ENCODE peak calls at places on chromosomes 2 and 18, in five cellular contexts. A, S, Z, O and T are unnamed samples.
A peak's percentile ranks its signal among the peaks of the same experiment; 100 is the strongest.

GRCh38 chr18:51123481-51123880 is 74.0 kb downstream of the MEX3C start:
- DNase-seq in S (no peak), O (no peak), A (no peak), Z (no peak), T (no peak)

GRCh38 chr18:3245853-3246635 is 1.6 kb upstream of the MYL12A start:
- DNase-seq in S (peak; percentile 75), O (peak; percentile 93), Z (peak; percentile 84), A (peak; percentile 88), T (peak; percentile 91)

GRCh38 chr2:10776231-10776977 is 36.2 kb downstream of the PDIA6 start:
- DNase-seq in O (no peak), Z (no peak), A (no peak), S (no peak), T (no peak)

GRCh38 chr2:145091011-145091744 is 571.3 kb upstream of the ZEB2 start:
- DNase-seq in Z (no peak), O (no peak), S (no peak), A (no peak), T (no peak)

GRCh38 chr18:25360301-25360899 is 8.4 kb upstream of the ZNF521 start:
- DNase-seq in S (no peak), O (no peak), A (no peak), Z (no peak), T (no peak)

GRCh38 chr2:209162129-209162528 is 261.7 kb upstream of the MAP2 start:
- DNase-seq in O (no peak), S (no peak), A (no peak), Z (no peak), T (no peak)

GRCh38 chr2:172970660-172971059 is 105.0 kb upstream of the MAP3K20 start:
- DNase-seq in A (no peak), O (no peak), Z (no peak), S (no peak), T (no peak)

GRCh38 chr2:240463274-240463865 is 27.9 kb downstream of the GPC1 start:
- DNase-seq in O (no peak), S (no peak), A (peak; percentile 3), Z (peak; percentile 14), T (peak; percentile 12)

GRCh38 chr2:37890893-37891495 is 34.1 kb upstream of the RMDN2 start:
- DNase-seq in Z (peak; percentile 74), A (peak; percentile 44), S (peak; percentile 48), O (peak; percentile 83), T (peak; percentile 81)

GRCh38 chr2:43220982-43221659 is 5.3 kb downstream of the ZFP36L2 start:
- DNase-seq in O (peak; percentile 64), S (no peak), A (peak; percentile 43), Z (peak; percentile 93), T (peak; percentile 84)

GRCh38 chr2:110804915-110805314 is 72.5 kb downstream of the ACOXL start:
- DNase-seq in S (no peak), A (no peak), Z (no peak), O (no peak), T (no peak)

GRCh38 chr2:145760781-145761649 is 1241.1 kb upstream of the ZEB2 start:
- DNase-seq in S (no peak), Z (no peak), A (no peak), O (no peak), T (no peak)

GRCh38 chr2:26692814-26693286 is 328 bp downstream of the KCNK3 start:
- DNase-seq in S (no peak), Z (no peak), A (no peak), O (no peak), T (no peak)

GRCh38 chr2:240919161-240919781 is 13.1 kb downstream of the CROCC2 start:
- DNase-seq in A (no peak), Z (no peak), O (no peak), S (no peak), T (peak; percentile 10)

GRCh38 chr2:126913881-126914495 is 15.3 kb downstream of the TEX51 start:
- DNase-seq in Z (peak; percentile 1), S (no peak), O (no peak), A (no peak), T (no peak)

GRCh38 chr2:177243476-177243875 is 21.1 kb downstream of the NFE2L2 start:
- DNase-seq in A (no peak), Z (no peak), S (no peak), O (no peak), T (no peak)
- H3K4me1 ChIP-seq in A (peaks cover 29% of the 10 kb centered on the region), Z (peaks cover 24% of the 10 kb centered on the region), S (peaks cover 88% of the 10 kb centered on the region), O (peaks cover 98% of the 10 kb centered on the region), T (peaks cover 91% of the 10 kb centered on the region)

GRCh38 chr2:68603059-68603458 is 40.3 kb upstream of the PROKR1 start:
- DNase-seq in Z (no peak), O (no peak), S (no peak), A (no peak), T (no peak)
- H3K4me1 ChIP-seq in Z (no peaks in the 10 kb centered on the region), O (no peaks in the 10 kb centered on the region), S (no peaks in the 10 kb centered on the region), A (no peaks in the 10 kb centered on the region), T (no peaks in the 10 kb centered on the region)

DNA sequence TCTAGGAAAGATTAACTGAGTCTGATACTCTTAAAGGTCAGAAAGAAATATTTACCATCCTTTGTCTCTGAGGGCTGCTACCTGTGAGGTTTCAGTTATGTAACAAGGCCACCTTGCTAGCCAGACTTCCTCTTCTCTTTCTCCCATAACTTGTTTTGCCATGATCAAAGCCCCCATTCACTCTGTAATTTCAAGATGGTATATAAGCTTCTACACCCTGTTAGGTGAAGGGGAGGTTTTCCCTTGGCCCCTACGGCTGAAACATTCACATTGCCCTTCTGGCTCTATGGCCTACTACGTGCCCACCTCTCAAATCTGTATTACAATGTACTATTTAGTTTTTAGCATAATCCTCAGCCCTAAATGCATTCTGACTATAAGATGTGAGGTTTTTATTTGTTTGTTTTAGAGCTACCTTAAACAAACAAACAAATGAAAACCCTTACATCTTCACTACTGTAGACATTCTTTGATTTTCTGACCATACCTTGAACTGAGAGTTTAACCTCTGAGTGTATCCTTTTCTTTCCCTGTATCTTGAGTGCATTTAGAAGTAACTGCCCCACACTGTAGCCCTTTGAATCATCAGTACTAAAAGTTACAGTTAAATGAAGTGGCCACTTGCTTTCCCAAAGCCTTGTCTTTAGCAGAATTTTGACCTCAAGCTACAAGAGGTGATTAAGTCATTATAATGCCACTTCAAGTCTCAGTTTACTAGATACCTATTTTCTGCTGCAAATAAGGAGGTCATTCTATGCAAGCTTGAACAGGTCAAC is 332.2 kb downstream of the SOCS6 start:
- DNase-seq in O (no peak), A (no peak), Z (no peak), S (no peak), T (no peak)
- H3K4me1 ChIP-seq in O (no peaks in the 10 kb centered on the region), A (no peaks in the 10 kb centered on the region), Z (no peaks in the 10 kb centered on the region), S (no peaks in the 10 kb centered on the region), T (no peaks in the 10 kb centered on the region)

DNA sequence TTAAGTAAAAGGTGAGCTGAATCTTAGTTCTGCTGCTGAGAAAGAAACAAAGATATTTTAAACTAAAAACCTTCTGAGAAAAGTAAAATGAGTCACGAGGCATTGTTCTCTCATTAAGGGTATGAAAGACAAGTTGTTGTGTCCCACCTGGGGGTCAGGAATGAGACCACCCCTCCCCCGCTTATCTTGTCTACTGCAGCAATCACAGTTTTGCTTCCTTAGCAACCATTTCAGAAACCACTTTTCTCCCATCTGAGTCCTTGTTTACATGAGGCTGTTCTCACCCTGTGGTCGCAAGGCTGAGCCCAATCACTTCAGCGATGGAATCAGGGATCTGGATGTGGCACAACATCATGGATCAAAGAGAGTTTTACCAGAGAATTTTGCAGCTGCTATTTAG is 377.6 kb upstream of the NETO1 start:
- DNase-seq in O (no peak), Z (no peak), A (no peak), S (no peak), T (no peak)
- H3K4me1 ChIP-seq in O (no peaks in the 10 kb centered on the region), Z (no peaks in the 10 kb centered on the region), A (no peaks in the 10 kb centered on the region), S (no peaks in the 10 kb centered on the region), T (no peaks in the 10 kb centered on the region)

GRCh38 chr2:231716641-231717280 is 8.4 kb downstream of the PTMA start:
- DNase-seq in S (no peak), Z (no peak), O (no peak), A (no peak), T (no peak)

GRCh38 chr2:231715499-231715837 is 7.1 kb downstream of the PTMA start:
- DNase-seq in O (peak; percentile 35), Z (no peak), S (no peak), A (no peak), T (no peak)

GRCh38 chr2:231715988-231716616 is 7.8 kb downstream of the PTMA start:
- DNase-seq in Z (no peak), A (no peak), S (no peak), O (no peak), T (no peak)

GRCh38 chr2:231713738-231714638 is 5.7 kb downstream of the PTMA start:
- DNase-seq in Z (peak; percentile 86), S (peak; percentile 92), A (peak; percentile 86), O (peak; percentile 94), T (peak; percentile 97)

GRCh38 chr2:231714639-231715498 is 6.5 kb downstream of the PTMA start:
- DNase-seq in Z (peak; percentile 80), O (peak; percentile 78), A (peak; percentile 57), S (peak; percentile 38), T (peak; percentile 75)
- H3K4me1 ChIP-seq in Z (no peaks in the 10 kb centered on the region), O (peaks cover 32% of the 10 kb centered on the region), A (peaks cover 5% of the 10 kb centered on the region), S (peaks cover 70% of the 10 kb centered on the region), T (peaks cover 42% of the 10 kb centered on the region)

GRCh38 chr2:96208144-96209010 is at the start of gene STARD7:
- DNase-seq in Z (peak; percentile 97), S (peak; percentile 97), O (peak; percentile 99), A (peak; percentile 98), T (peak; percentile 100)
- H3K4me1 ChIP-seq in Z (peaks cover 9% of the 10 kb centered on the region), S (peaks cover 30% of the 10 kb centered on the region), O (peaks cover 54% of the 10 kb centered on the region), A (peaks cover 12% of the 10 kb centered on the region), T (peaks cover 40% of the 10 kb centered on the region)

GRCh38 chr2:24768013-24768412 is 25.2 kb downstream of the PTRHD1 start:
- DNase-seq in Z (no peak), O (peak; percentile 69), S (no peak), A (peak; percentile 5), T (no peak)

GRCh38 chr2:24766609-24767008 is 26.6 kb downstream of the PTRHD1 start:
- DNase-seq in A (no peak), Z (no peak), O (no peak), S (no peak), T (no peak)

GRCh38 chr2:24762518-24762917 is 30.7 kb downstream of the PTRHD1 start:
- DNase-seq in A (no peak), Z (no peak), S (no peak), O (no peak), T (no peak)

GRCh38 chr2:24761866-24762265 is 31.3 kb downstream of the PTRHD1 start:
- DNase-seq in O (no peak), S (no peak), A (no peak), Z (no peak), T (no peak)

DNA sequence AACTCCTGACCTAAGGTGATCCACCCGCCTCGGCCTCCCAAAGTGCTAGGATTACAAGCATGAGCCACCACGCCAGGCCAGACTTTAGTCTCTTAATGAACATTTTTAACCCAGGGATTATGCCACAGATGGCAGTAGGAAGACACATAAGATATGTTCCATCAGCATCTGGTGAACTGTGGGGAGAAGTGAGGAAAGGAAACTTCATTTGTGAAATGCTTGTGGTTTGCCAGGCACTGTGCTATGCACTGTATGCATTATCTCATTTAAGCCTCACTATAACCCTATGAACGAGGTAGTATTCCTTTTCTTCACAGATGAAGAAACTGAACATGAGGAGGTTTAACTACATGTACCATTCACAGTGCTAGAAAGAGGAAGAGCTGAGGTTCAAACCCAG is 29.3 kb downstream of the PTRHD1 start:
- DNase-seq in S (no peak), Z (no peak), A (no peak), O (no peak), T (no peak)
- H3K4me1 ChIP-seq in S (no peaks in the 10 kb centered on the region), Z (no peaks in the 10 kb centered on the region), A (no peaks in the 10 kb centered on the region), O (peaks cover 6% of the 10 kb centered on the region), T (peaks cover 20% of the 10 kb centered on the region)